ENCODE peak calls at places on chromosomes 6 and 20, in ten cellular contexts. One of them, this sample, is unnamed.

GRCh38 chr20:51360451-51361230 is 181.9 kb downstream of the NFATC2 start:
- DNase-seq in cardiac muscle cell: peak; percentile 95
- DNase-seq in fibroblast of the aortic adventitia: peak; percentile 92
- DNase-seq in upper lobe of right lung: peak; percentile 47
- DNase-seq in astrocyte: peak; percentile 100
- DNase-seq in heart right ventricle: no peak
- DNase-seq in lung: no peak
- DNase-seq in transverse colon: no peak
- DNase-seq in dorsolateral prefrontal cortex: no peak
- DNase-seq in AG10803: peak; percentile 98
- DNase-seq in this sample: no peak

GRCh38 chr6:6824381-6824780 is 235.9 kb downstream of the LY86 start:
- DNase-seq in cardiac muscle cell: no peak
- DNase-seq in fibroblast of the aortic adventitia: no peak
- DNase-seq in upper lobe of right lung: no peak
- DNase-seq in astrocyte: no peak
- DNase-seq in heart right ventricle: no peak
- DNase-seq in lung: no peak
- DNase-seq in transverse colon: no peak
- DNase-seq in dorsolateral prefrontal cortex: no peak
- DNase-seq in AG10803: no peak
- DNase-seq in this sample: no peak

GRCh38 chr20:24034820-24035219 is 46.2 kb upstream of the GGTLC1 start:
- DNase-seq in cardiac muscle cell: no peak
- DNase-seq in fibroblast of the aortic adventitia: no peak
- DNase-seq in upper lobe of right lung: no peak
- DNase-seq in astrocyte: no peak
- DNase-seq in heart right ventricle: no peak
- DNase-seq in lung: peak; percentile 37
- DNase-seq in transverse colon: no peak
- DNase-seq in dorsolateral prefrontal cortex: no peak
- DNase-seq in AG10803: peak; percentile 5
- DNase-seq in this sample: peak; percentile 13

GRCh38 chr6:41228616-41229015 is 467 bp downstream of the TREML4 start:
- DNase-seq in cardiac muscle cell: peak; percentile 3
- DNase-seq in fibroblast of the aortic adventitia: peak; percentile 14
- DNase-seq in upper lobe of right lung: no peak
- DNase-seq in astrocyte: no peak
- DNase-seq in heart right ventricle: no peak
- DNase-seq in lung: no peak
- DNase-seq in transverse colon: no peak
- DNase-seq in dorsolateral prefrontal cortex: no peak
- DNase-seq in AG10803: peak; percentile 2
- DNase-seq in this sample: no peak

GRCh38 chr20:542777-543368 is 717 bp downstream of the CSNK2A1 start:
- DNase-seq in cardiac muscle cell: no peak
- DNase-seq in fibroblast of the aortic adventitia: no peak
- DNase-seq in upper lobe of right lung: peak; percentile 71
- DNase-seq in astrocyte: no peak
- DNase-seq in heart right ventricle: peak; percentile 29
- DNase-seq in lung: no peak
- DNase-seq in transverse colon: peak; percentile 44
- DNase-seq in dorsolateral prefrontal cortex: no peak
- DNase-seq in AG10803: no peak
- DNase-seq in this sample: peak; percentile 25

GRCh38 chr6:151652338-151652737 is 155.1 kb upstream of the ESR1 start:
- DNase-seq in cardiac muscle cell: no peak
- DNase-seq in fibroblast of the aortic adventitia: no peak
- DNase-seq in upper lobe of right lung: no peak
- DNase-seq in astrocyte: no peak
- DNase-seq in heart right ventricle: no peak
- DNase-seq in lung: no peak
- DNase-seq in transverse colon: no peak
- DNase-seq in dorsolateral prefrontal cortex: no peak
- DNase-seq in AG10803: no peak
- DNase-seq in this sample: no peak

GRCh38 chr6:16236648-16237199 is 1.7 kb upstream of the GMPR start:
- DNase-seq in cardiac muscle cell: peak; percentile 77
- DNase-seq in fibroblast of the aortic adventitia: peak; percentile 76
- DNase-seq in upper lobe of right lung: no peak
- DNase-seq in astrocyte: peak; percentile 58
- DNase-seq in heart right ventricle: no peak
- DNase-seq in lung: peak; percentile 61
- DNase-seq in transverse colon: peak; percentile 71
- DNase-seq in dorsolateral prefrontal cortex: no peak
- DNase-seq in AG10803: peak; percentile 62
- DNase-seq in this sample: peak; percentile 72

GRCh38 chr6:87904041-87904440 is 143.6 kb upstream of the SPACA1 start:
- DNase-seq in cardiac muscle cell: no peak
- DNase-seq in fibroblast of the aortic adventitia: no peak
- DNase-seq in upper lobe of right lung: no peak
- DNase-seq in astrocyte: no peak
- DNase-seq in heart right ventricle: no peak
- DNase-seq in lung: no peak
- DNase-seq in transverse colon: no peak
- DNase-seq in dorsolateral prefrontal cortex: no peak
- DNase-seq in AG10803: no peak
- DNase-seq in this sample: no peak

GRCh38 chr6:15266423-15266996 is 20.6 kb downstream of the JARID2 start:
- DNase-seq in cardiac muscle cell: peak; percentile 40
- DNase-seq in fibroblast of the aortic adventitia: no peak
- DNase-seq in upper lobe of right lung: no peak
- DNase-seq in astrocyte: no peak
- DNase-seq in heart right ventricle: no peak
- DNase-seq in lung: no peak
- DNase-seq in transverse colon: no peak
- DNase-seq in dorsolateral prefrontal cortex: no peak
- DNase-seq in AG10803: no peak
- DNase-seq in this sample: no peak

GRCh38 chr6:151199976-151200375 is 39.8 kb upstream of the AKAP12 start:
- DNase-seq in cardiac muscle cell: no peak
- DNase-seq in fibroblast of the aortic adventitia: no peak
- DNase-seq in upper lobe of right lung: no peak
- DNase-seq in astrocyte: no peak
- DNase-seq in heart right ventricle: no peak
- DNase-seq in lung: no peak
- DNase-seq in transverse colon: no peak
- DNase-seq in dorsolateral prefrontal cortex: no peak
- DNase-seq in AG10803: no peak
- DNase-seq in this sample: no peak

GRCh38 chr20:35344354-35344837 is 52.2 kb upstream of the FAM83C start:
- DNase-seq in cardiac muscle cell: peak; percentile 96
- DNase-seq in fibroblast of the aortic adventitia: peak; percentile 91
- DNase-seq in upper lobe of right lung: peak; percentile 67
- DNase-seq in astrocyte: peak; percentile 88
- DNase-seq in heart right ventricle: peak; percentile 56
- DNase-seq in lung: no peak
- DNase-seq in transverse colon: peak; percentile 65
- DNase-seq in dorsolateral prefrontal cortex: no peak
- DNase-seq in AG10803: peak; percentile 86
- DNase-seq in this sample: no peak

DNA sequence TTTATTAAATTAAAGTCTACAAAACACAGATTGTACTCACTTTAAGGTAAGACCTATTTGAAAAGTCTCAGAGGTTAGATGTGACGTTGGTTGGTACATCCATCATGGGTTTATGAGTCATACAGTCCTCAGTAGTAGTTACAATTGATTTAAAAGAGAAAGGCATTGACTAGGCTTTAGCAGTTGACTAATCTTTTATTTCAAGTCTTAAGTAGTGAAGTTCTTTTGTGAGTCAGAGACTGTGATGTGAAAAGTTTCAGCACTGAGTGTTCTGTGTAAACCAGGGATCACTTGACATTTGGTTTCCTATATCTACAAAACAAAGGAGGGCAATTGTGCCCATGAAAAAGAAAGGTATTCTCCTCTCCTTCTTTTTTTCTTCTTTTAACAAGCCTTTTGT is 221.3 kb downstream of the GRIK2 start:
- DNase-seq in cardiac muscle cell: peak; percentile 8
- DNase-seq in fibroblast of the aortic adventitia: peak; percentile 44
- DNase-seq in upper lobe of right lung: no peak
- DNase-seq in astrocyte: peak; percentile 82
- DNase-seq in heart right ventricle: no peak
- DNase-seq in lung: no peak
- DNase-seq in transverse colon: no peak
- DNase-seq in dorsolateral prefrontal cortex: no peak
- DNase-seq in AG10803: peak; percentile 28
- DNase-seq in this sample: no peak
- TF ChIP-seq CTCF in cardiac muscle cell: no peak
- TF ChIP-seq CTCF in fibroblast of the aortic adventitia: no peak
- TF ChIP-seq CTCF in upper lobe of right lung: no peak
- TF ChIP-seq CTCF in astrocyte: no peak
- TF ChIP-seq CTCF in heart right ventricle: no peak
- TF ChIP-seq CTCF in lung: no peak
- TF ChIP-seq CTCF in transverse colon: no peak
- TF ChIP-seq CTCF in dorsolateral prefrontal cortex: no peak
- TF ChIP-seq CTCF in AG10803: no peak
- TF ChIP-seq CTCF in this sample: no peak

DNA sequence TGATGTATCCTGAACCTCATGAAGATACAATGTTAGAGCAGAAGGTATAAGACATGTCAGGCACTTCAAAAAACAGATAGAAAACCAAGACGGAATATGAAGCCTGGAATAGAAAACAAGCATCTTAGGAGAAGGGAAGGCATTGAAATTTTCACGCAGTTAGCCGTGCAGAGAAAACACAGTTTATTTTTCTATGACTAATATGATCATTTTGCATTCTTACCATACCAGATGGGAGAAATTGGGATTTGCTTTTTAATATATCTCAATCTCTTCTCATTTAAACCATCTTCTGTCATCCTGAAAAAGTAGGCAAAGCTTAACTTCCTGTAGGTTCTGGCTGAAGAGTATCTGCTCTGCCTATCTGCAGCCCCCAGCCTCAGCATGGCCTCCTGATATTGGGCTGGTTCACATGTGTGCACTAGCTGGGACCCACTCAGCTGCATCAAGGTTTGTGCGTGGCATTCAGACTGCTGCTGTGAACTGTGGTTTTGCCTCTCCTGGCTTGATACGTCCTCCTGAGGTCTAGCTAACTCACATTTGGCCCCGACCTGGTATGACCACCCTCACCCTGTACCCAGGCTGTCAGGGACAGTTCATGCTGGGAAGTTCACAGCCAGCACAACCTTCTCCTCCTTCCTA is 392.5 kb upstream of the SASH1 start:
- DNase-seq in cardiac muscle cell: peak; percentile 25
- DNase-seq in fibroblast of the aortic adventitia: no peak
- DNase-seq in upper lobe of right lung: no peak
- DNase-seq in astrocyte: peak; percentile 29
- DNase-seq in heart right ventricle: no peak
- DNase-seq in lung: no peak
- DNase-seq in transverse colon: no peak
- DNase-seq in dorsolateral prefrontal cortex: no peak
- DNase-seq in AG10803: no peak
- DNase-seq in this sample: no peak
- H3K4me3 ChIP-seq in cardiac muscle cell: no peak overlapping the region
- H3K4me3 ChIP-seq in fibroblast of the aortic adventitia: no peak overlapping the region
- H3K4me3 ChIP-seq in upper lobe of right lung: no peak overlapping the region
- H3K4me3 ChIP-seq in astrocyte: no peak overlapping the region
- H3K4me3 ChIP-seq in heart right ventricle: no peak overlapping the region
- H3K4me3 ChIP-seq in lung: no peak overlapping the region
- H3K4me3 ChIP-seq in transverse colon: no peak overlapping the region
- H3K4me3 ChIP-seq in dorsolateral prefrontal cortex: no peak overlapping the region
- H3K4me3 ChIP-seq in AG10803: no peak overlapping the region
- H3K4me3 ChIP-seq in this sample: no peak overlapping the region

GRCh38 chr6:167113047-167113446 is 9.8 kb upstream of the CCR6 start:
- DNase-seq in cardiac muscle cell: no peak
- DNase-seq in fibroblast of the aortic adventitia: no peak
- DNase-seq in upper lobe of right lung: no peak
- DNase-seq in astrocyte: no peak
- DNase-seq in heart right ventricle: no peak
- DNase-seq in lung: no peak
- DNase-seq in transverse colon: no peak
- DNase-seq in dorsolateral prefrontal cortex: no peak
- DNase-seq in AG10803: no peak
- DNase-seq in this sample: no peak

GRCh38 chr6:167113935-167114910 is 8.7 kb upstream of the CCR6 start:
- DNase-seq in cardiac muscle cell: no peak
- DNase-seq in fibroblast of the aortic adventitia: no peak
- DNase-seq in upper lobe of right lung: no peak
- DNase-seq in astrocyte: no peak
- DNase-seq in heart right ventricle: no peak
- DNase-seq in lung: no peak
- DNase-seq in transverse colon: peak; percentile 67
- DNase-seq in dorsolateral prefrontal cortex: no peak
- DNase-seq in AG10803: no peak
- DNase-seq in this sample: no peak

GRCh38 chr6:167116109-167116837 is 6.6 kb upstream of the CCR6 start:
- DNase-seq in cardiac muscle cell: peak; percentile 56
- DNase-seq in fibroblast of the aortic adventitia: peak; percentile 38
- DNase-seq in upper lobe of right lung: no peak
- DNase-seq in astrocyte: no peak
- DNase-seq in heart right ventricle: no peak
- DNase-seq in lung: no peak
- DNase-seq in transverse colon: no peak
- DNase-seq in dorsolateral prefrontal cortex: no peak
- DNase-seq in AG10803: peak; percentile 6
- DNase-seq in this sample: peak; percentile 48

GRCh38 chr6:167116838-167117228 is 6.1 kb upstream of the CCR6 start:
- DNase-seq in cardiac muscle cell: no peak
- DNase-seq in fibroblast of the aortic adventitia: no peak
- DNase-seq in upper lobe of right lung: no peak
- DNase-seq in astrocyte: no peak
- DNase-seq in heart right ventricle: no peak
- DNase-seq in lung: no peak
- DNase-seq in transverse colon: no peak
- DNase-seq in dorsolateral prefrontal cortex: no peak
- DNase-seq in AG10803: no peak
- DNase-seq in this sample: no peak

GRCh38 chr6:167115054-167115453 is 7.8 kb upstream of the CCR6 start:
- DNase-seq in cardiac muscle cell: no peak
- DNase-seq in fibroblast of the aortic adventitia: no peak
- DNase-seq in upper lobe of right lung: no peak
- DNase-seq in astrocyte: no peak
- DNase-seq in heart right ventricle: no peak
- DNase-seq in lung: no peak
- DNase-seq in transverse colon: no peak
- DNase-seq in dorsolateral prefrontal cortex: no peak
- DNase-seq in AG10803: no peak
- DNase-seq in this sample: no peak
- TF ChIP-seq CTCF in cardiac muscle cell: peak; percentile 4
- TF ChIP-seq CTCF in fibroblast of the aortic adventitia: no peak
- TF ChIP-seq CTCF in upper lobe of right lung: no peak
- TF ChIP-seq CTCF in astrocyte: no peak
- TF ChIP-seq CTCF in heart right ventricle: no peak
- TF ChIP-seq CTCF in lung: no peak
- TF ChIP-seq CTCF in transverse colon: no peak
- TF ChIP-seq CTCF in dorsolateral prefrontal cortex: no peak
- TF ChIP-seq CTCF in AG10803: no peak
- TF ChIP-seq CTCF in this sample: no peak

GRCh38 chr6:46189726-46190125 is 18.9 kb upstream of the ENPP5 start:
- DNase-seq in cardiac muscle cell: no peak
- DNase-seq in fibroblast of the aortic adventitia: no peak
- DNase-seq in upper lobe of right lung: no peak
- DNase-seq in astrocyte: no peak
- DNase-seq in heart right ventricle: no peak
- DNase-seq in lung: no peak
- DNase-seq in transverse colon: no peak
- DNase-seq in dorsolateral prefrontal cortex: no peak
- DNase-seq in AG10803: no peak
- DNase-seq in this sample: no peak

GRCh38 chr6:46186583-46186982 is 15.8 kb upstream of the ENPP5 start:
- DNase-seq in cardiac muscle cell: no peak
- DNase-seq in fibroblast of the aortic adventitia: peak; percentile 6
- DNase-seq in upper lobe of right lung: no peak
- DNase-seq in astrocyte: peak; percentile 13
- DNase-seq in heart right ventricle: no peak
- DNase-seq in lung: no peak
- DNase-seq in transverse colon: no peak
- DNase-seq in dorsolateral prefrontal cortex: no peak
- DNase-seq in AG10803: no peak
- DNase-seq in this sample: no peak

GRCh38 chr6:46184114-46184513 is 13.3 kb upstream of the ENPP5 start:
- DNase-seq in cardiac muscle cell: peak; percentile 89
- DNase-seq in fibroblast of the aortic adventitia: peak; percentile 96
- DNase-seq in upper lobe of right lung: no peak
- DNase-seq in astrocyte: peak; percentile 91
- DNase-seq in heart right ventricle: no peak
- DNase-seq in lung: no peak
- DNase-seq in transverse colon: no peak
- DNase-seq in dorsolateral prefrontal cortex: no peak
- DNase-seq in AG10803: peak; percentile 93
- DNase-seq in this sample: peak; percentile 46
- H3K4me3 ChIP-seq in cardiac muscle cell: no peak overlapping the region
- H3K4me3 ChIP-seq in fibroblast of the aortic adventitia: no peak overlapping the region
- H3K4me3 ChIP-seq in upper lobe of right lung: no peak overlapping the region
- H3K4me3 ChIP-seq in astrocyte: no peak overlapping the region
- H3K4me3 ChIP-seq in heart right ventricle: no peak overlapping the region
- H3K4me3 ChIP-seq in lung: no peak overlapping the region
- H3K4me3 ChIP-seq in transverse colon: no peak overlapping the region
- H3K4me3 ChIP-seq in dorsolateral prefrontal cortex: no peak overlapping the region
- H3K4me3 ChIP-seq in AG10803: no peak overlapping the region
- H3K4me3 ChIP-seq in this sample: no peak overlapping the region

This sample was measured in body of pancreas.